ENCODE peak calls at places on chromosome 3, in nine cellular contexts. O, L, T, B, D, R, H, Q and X are unnamed samples.

GRCh38 chr3:20573175-20573574 is 387.2 kb upstream of the SGO1 start:
- DNase-seq in D (no peak), H (no peak), L (no peak), B (no peak), O (no peak), T (no peak), R (no peak), Q (no peak), X (no peak)

GRCh38 chr3:53046171-53047170 is 598 bp upstream of the SFMBT1 start:
- DNase-seq in R (peak; percentile 61), Q (peak; percentile 48), O (peak; percentile 54), T (peak; percentile 76), D (peak; percentile 60), L (peak; percentile 53), H (no peak), B (peak; percentile 57), X (peak; percentile 37)

GRCh38 chr3:13587442-13587841 is 38.5 kb downstream of the FBLN2 start:
- DNase-seq in L (no peak), D (no peak), O (no peak), B (no peak), Q (no peak), H (no peak), R (no peak), T (no peak), X (no peak)

GRCh38 chr3:13280856-13281656 is 139.1 kb downstream of the NUP210 start:
- DNase-seq in L (no peak), T (no peak), B (no peak), O (no peak), Q (no peak), H (no peak), D (no peak), R (no peak), X (no peak)

GRCh38 chr3:107882881-107883280 is 207.9 kb downstream of the CD47 start:
- DNase-seq in O (no peak), B (no peak), T (no peak), Q (no peak), D (no peak), L (no peak), H (no peak), R (no peak), X (no peak)

GRCh38 chr3:88167173-88167572 is 17.4 kb downstream of the C3orf38 start:
- DNase-seq in D (no peak), O (no peak), L (no peak), T (no peak), R (no peak), B (no peak), Q (no peak), H (no peak), X (no peak)

GRCh38 chr3:52429779-52430415 is 15.0 kb downstream of the SEMA3G start:
- DNase-seq in R (no peak), O (peak; percentile 49), L (no peak), B (no peak), Q (no peak), T (no peak), D (no peak), H (no peak), X (no peak)

GRCh38 chr3:18469775-18470174 is 44.6 kb upstream of the SATB1 start:
- DNase-seq in L (no peak), T (no peak), H (no peak), R (no peak), O (no peak), B (no peak), D (no peak), Q (peak; percentile 21), X (no peak)

GRCh38 chr3:79651536-79652065 is 116.2 kb downstream of the ROBO1 start:
- DNase-seq in O (no peak), B (no peak), T (no peak), R (no peak), Q (no peak), H (no peak), L (no peak), D (no peak), X (no peak)

GRCh38 chr3:174330303-174330702 is 528.8 kb upstream of the NAALADL2 start:
- DNase-seq in T (no peak), B (no peak), H (no peak), O (no peak), D (no peak), L (no peak), Q (no peak), R (no peak), X (no peak)

GRCh38 chr3:54243262-54243931 is 121.0 kb downstream of the CACNA2D3 start:
- DNase-seq in T (no peak), D (no peak), L (peak; percentile 7), R (peak; percentile 9), O (no peak), B (no peak), H (no peak), Q (no peak), X (no peak)

GRCh38 chr3:31610700-31611275 is 78.1 kb downstream of the STT3B start:
- DNase-seq in Q (peak; percentile 27), O (peak; percentile 18), T (no peak), H (no peak), D (peak; percentile 16), B (no peak), L (no peak), R (no peak), X (no peak)

GRCh38 chr3:48592519-48593087 is 2.5 kb downstream of the COL7A1 start:
- DNase-seq in L (no peak), B (no peak), O (no peak), T (no peak), Q (no peak), D (no peak), R (no peak), H (no peak), X (no peak)

GRCh38 chr3:170496868-170497140 is 78.1 kb downstream of the CLDN11 start:
- DNase-seq in T (no peak), D (no peak), R (no peak), Q (no peak), B (no peak), L (no peak), O (no peak), H (no peak), X (no peak)

GRCh38 chr3:38454179-38454883 is 641 bp downstream of the ACVR2B start:
- DNase-seq in H (no peak), D (no peak), O (peak; percentile 14), R (no peak), Q (peak; percentile 75), T (peak; percentile 43), L (peak; percentile 60), B (peak; percentile 20), X (no peak)

GRCh38 chr3:46918634-46919033 is 41.1 kb downstream of the PTH1R start:
- DNase-seq in H (no peak), Q (no peak), O (no peak), R (no peak), L (no peak), D (no peak), T (no peak), B (no peak), X (no peak)

GRCh38 chr3:182713743-182714517 is 79.4 kb upstream of the ATP11B start:
- DNase-seq in T (no peak), L (peak; percentile 2), B (no peak), R (peak; percentile 58), O (peak; percentile 86), Q (peak; percentile 91), H (no peak), D (peak; percentile 83), X (no peak)

GRCh38 chr3:169323580-169324453 is 339.7 kb downstream of the MECOM start:
- DNase-seq in R (no peak), H (no peak), L (no peak), T (no peak), Q (no peak), O (peak; percentile 84), B (no peak), D (no peak), X (no peak)

GRCh38 chr3:27607370-27607769 is 114.8 kb downstream of the EOMES start:
- DNase-seq in B (no peak), D (no peak), Q (no peak), T (no peak), H (no peak), O (no peak), R (no peak), L (no peak), X (no peak)

GRCh38 chr3:158368271-158368670 is 202.7 kb upstream of the MLF1 start:
- DNase-seq in R (no peak), O (no peak), H (no peak), Q (no peak), B (no peak), T (no peak), L (no peak), D (no peak), X (no peak)

GRCh38 chr3:13475871-13476590 is 4.1 kb upstream of the HDAC11 start:
- DNase-seq in O (no peak), B (no peak), L (no peak), H (no peak), T (no peak), Q (no peak), R (peak; percentile 27), D (no peak), X (no peak)

GRCh38 chr3:79761441-79761840 is 6.4 kb downstream of the ROBO1 start:
- DNase-seq in O (no peak), Q (no peak), D (no peak), L (no peak), R (no peak), B (no peak), T (no peak), H (no peak), X (no peak)

GRCh38 chr3:112619295-112619694 is 21.6 kb downstream of the CCDC80 start:
- DNase-seq in O (no peak), H (no peak), R (no peak), B (no peak), T (no peak), L (no peak), Q (no peak), D (no peak), X (no peak)

GRCh38 chr3:111541391-111541790 is 606 bp upstream of the CD96 start:
- DNase-seq in L (no peak), O (no peak), R (no peak), B (no peak), D (no peak), T (no peak), H (no peak), Q (no peak), X (no peak)

GRCh38 chr3:34382859-34383258 is 584.4 kb downstream of the PDCD6IP start:
- DNase-seq in D (no peak), R (no peak), T (no peak), H (no peak), Q (peak; percentile 61), O (no peak), B (no peak), L (no peak), X (no peak)

GRCh38 chr3:54188176-54188791 is 65.9 kb downstream of the CACNA2D3 start:
- DNase-seq in R (no peak), Q (peak; percentile 22), D (peak; percentile 21), H (no peak), B (no peak), O (no peak), L (no peak), T (peak; percentile 2), X (peak; percentile 5)

GRCh38 chr3:156691920-156692319 is 17.5 kb downstream of the TIPARP start:
- DNase-seq in B (no peak), O (no peak), D (no peak), Q (no peak), T (no peak), L (no peak), H (no peak), R (no peak), X (no peak)

GRCh38 chr3:170204023-170204472 is 18.2 kb upstream of the PRKCI start:
- DNase-seq in L (no peak), R (no peak), O (no peak), B (no peak), T (no peak), Q (peak; percentile 38), D (no peak), H (no peak), X (no peak)

GRCh38 chr3:3065876-3066275 is 44.3 kb downstream of the IL5RA start:
- DNase-seq in Q (peak; percentile 26), D (no peak), H (no peak), L (no peak), T (no peak), R (no peak), O (no peak), B (no peak), X (no peak)

GRCh38 chr3:5192568-5193319 is 5.2 kb downstream of the EDEM1 start:
- DNase-seq in L (no peak), H (peak; percentile 43), O (no peak), T (no peak), B (no peak), D (no peak), R (no peak), Q (no peak), X (no peak)

GRCh38 chr3:146577662-146578061 is 27.5 kb downstream of the PLSCR5 start:
- DNase-seq in T (no peak), O (peak; percentile 58), H (no peak), B (no peak), L (no peak), Q (peak; percentile 46), R (peak; percentile 38), D (no peak), X (peak; percentile 16)